ENCODE peak calls at places on chromosome 7, in five cellular contexts. One of them, this sample, is unnamed.

GRCh38 chr7:74655785-74656420 is 1.6 kb upstream of the GTF2I start:
- DNase-seq in fibroblast of lung: no peak
- DNase-seq in fibroblast of the aortic adventitia: peak; percentile 10
- DNase-seq in putamen: no peak
- DNase-seq in body of pancreas: no peak
- DNase-seq in this sample: no peak

GRCh38 chr7:122790558-122790957 is 87.8 kb upstream of the RNF148 start:
- DNase-seq in fibroblast of lung: no peak
- DNase-seq in fibroblast of the aortic adventitia: no peak
- DNase-seq in putamen: no peak
- DNase-seq in body of pancreas: no peak
- DNase-seq in this sample: no peak

GRCh38 chr7:158766570-158767281 is 62.1 kb upstream of the NCAPG2 start:
- DNase-seq in fibroblast of lung: no peak
- DNase-seq in fibroblast of the aortic adventitia: no peak
- DNase-seq in putamen: no peak
- DNase-seq in body of pancreas: no peak
- DNase-seq in this sample: no peak

GRCh38 chr7:143003393-143004051 is 23.4 kb downstream of the OR9A2 start:
- DNase-seq in fibroblast of lung: peak; percentile 63
- DNase-seq in fibroblast of the aortic adventitia: peak; percentile 75
- DNase-seq in putamen: peak; percentile 25
- DNase-seq in body of pancreas: peak; percentile 23
- DNase-seq in this sample: peak; percentile 59

GRCh38 chr7:31102151-31102972 is 50.3 kb downstream of the ADCYAP1R1 start:
- DNase-seq in fibroblast of lung: no peak
- DNase-seq in fibroblast of the aortic adventitia: no peak
- DNase-seq in putamen: no peak
- DNase-seq in body of pancreas: no peak
- DNase-seq in this sample: no peak

GRCh38 chr7:41367967-41368882 is 334.7 kb downstream of the INHBA start:
- DNase-seq in fibroblast of lung: no peak
- DNase-seq in fibroblast of the aortic adventitia: peak; percentile 38
- DNase-seq in putamen: no peak
- DNase-seq in body of pancreas: no peak
- DNase-seq in this sample: no peak

GRCh38 chr7:141709749-141710148 is 1.6 kb downstream of the WEE2 start:
- DNase-seq in fibroblast of lung: no peak
- DNase-seq in fibroblast of the aortic adventitia: no peak
- DNase-seq in putamen: no peak
- DNase-seq in body of pancreas: no peak
- DNase-seq in this sample: no peak

GRCh38 chr7:7100432-7100849 is 81.9 kb upstream of the C1GALT1 start:
- DNase-seq in fibroblast of lung: no peak
- DNase-seq in fibroblast of the aortic adventitia: no peak
- DNase-seq in putamen: no peak
- DNase-seq in body of pancreas: no peak
- DNase-seq in this sample: no peak

GRCh38 chr7:5452470-5452899 is 28.9 kb upstream of the TNRC18 start:
- DNase-seq in fibroblast of lung: no peak
- DNase-seq in fibroblast of the aortic adventitia: peak; percentile 35
- DNase-seq in putamen: no peak
- DNase-seq in body of pancreas: no peak
- DNase-seq in this sample: no peak

GRCh38 chr7:29956477-29956836 is 33.1 kb downstream of the SCRN1 start:
- DNase-seq in fibroblast of lung: no peak
- DNase-seq in fibroblast of the aortic adventitia: no peak
- DNase-seq in putamen: no peak
- DNase-seq in body of pancreas: no peak
- DNase-seq in this sample: no peak

GRCh38 chr7:80183900-80184685 is 49.5 kb downstream of the GNAI1 start:
- DNase-seq in fibroblast of lung: peak; percentile 15
- DNase-seq in fibroblast of the aortic adventitia: no peak
- DNase-seq in putamen: no peak
- DNase-seq in body of pancreas: no peak
- DNase-seq in this sample: peak; percentile 80

GRCh38 chr7:25303380-25304321 is 75.4 kb upstream of the NPVF start:
- DNase-seq in fibroblast of lung: peak; percentile 21
- DNase-seq in fibroblast of the aortic adventitia: peak; percentile 14
- DNase-seq in putamen: no peak
- DNase-seq in body of pancreas: no peak
- DNase-seq in this sample: no peak

GRCh38 chr7:26375604-26376207 is 84.0 kb downstream of the SNX10 start:
- DNase-seq in fibroblast of lung: no peak
- DNase-seq in fibroblast of the aortic adventitia: no peak
- DNase-seq in putamen: no peak
- DNase-seq in body of pancreas: no peak
- DNase-seq in this sample: peak; percentile 63

GRCh38 chr7:2931034-2931415 is 86.9 kb upstream of the GNA12 start:
- DNase-seq in fibroblast of lung: no peak
- DNase-seq in fibroblast of the aortic adventitia: no peak
- DNase-seq in putamen: no peak
- DNase-seq in body of pancreas: peak; percentile 1
- DNase-seq in this sample: no peak

GRCh38 chr7:40057292-40057691 is 77.1 kb downstream of the MPLKIP start:
- DNase-seq in fibroblast of lung: peak; percentile 63
- DNase-seq in fibroblast of the aortic adventitia: peak; percentile 62
- DNase-seq in putamen: no peak
- DNase-seq in body of pancreas: peak; percentile 29
- DNase-seq in this sample: no peak

GRCh38 chr7:64892666-64893269 is 10.3 kb upstream of the ZNF273 start:
- DNase-seq in fibroblast of lung: no peak
- DNase-seq in fibroblast of the aortic adventitia: no peak
- DNase-seq in putamen: no peak
- DNase-seq in body of pancreas: no peak
- DNase-seq in this sample: no peak

GRCh38 chr7:79412915-79413314 is 40.6 kb downstream of the MAGI2 start:
- DNase-seq in fibroblast of lung: no peak
- DNase-seq in fibroblast of the aortic adventitia: no peak
- DNase-seq in putamen: no peak
- DNase-seq in body of pancreas: no peak
- DNase-seq in this sample: no peak

GRCh38 chr7:35761882-35762720 is 38.8 kb upstream of the SEPTIN7 start:
- DNase-seq in fibroblast of lung: peak; percentile 41
- DNase-seq in fibroblast of the aortic adventitia: peak; percentile 87
- DNase-seq in putamen: no peak
- DNase-seq in body of pancreas: no peak
- DNase-seq in this sample: no peak

GRCh38 chr7:129958643-129959479 is 6.1 kb upstream of the UBE2H start:
- DNase-seq in fibroblast of lung: peak; percentile 75
- DNase-seq in fibroblast of the aortic adventitia: peak; percentile 76
- DNase-seq in putamen: no peak
- DNase-seq in body of pancreas: peak; percentile 76
- DNase-seq in this sample: peak; percentile 42

GRCh38 chr7:50803359-50804337 is 21.0 kb upstream of the GRB10 start:
- DNase-seq in fibroblast of lung: no peak
- DNase-seq in fibroblast of the aortic adventitia: no peak
- DNase-seq in putamen: no peak
- DNase-seq in body of pancreas: no peak
- DNase-seq in this sample: no peak

GRCh38 chr7:27245798-27246691 is 3.4 kb downstream of the EVX1 start:
- DNase-seq in fibroblast of lung: no peak
- DNase-seq in fibroblast of the aortic adventitia: no peak
- DNase-seq in putamen: no peak
- DNase-seq in body of pancreas: peak; percentile 34
- DNase-seq in this sample: peak; percentile 44

GRCh38 chr7:12809476-12809875 is 122.0 kb downstream of the ARL4A start:
- DNase-seq in fibroblast of lung: no peak
- DNase-seq in fibroblast of the aortic adventitia: no peak
- DNase-seq in putamen: no peak
- DNase-seq in body of pancreas: no peak
- DNase-seq in this sample: no peak

GRCh38 chr7:142956951-142957623 is 5.1 kb downstream of the KEL start:
- DNase-seq in fibroblast of lung: no peak
- DNase-seq in fibroblast of the aortic adventitia: peak; percentile 49
- DNase-seq in putamen: no peak
- DNase-seq in body of pancreas: no peak
- DNase-seq in this sample: peak; percentile 38

GRCh38 chr7:107387573-107388219 is 82.2 kb upstream of the GPR22 start:
- DNase-seq in fibroblast of lung: peak; percentile 89
- DNase-seq in fibroblast of the aortic adventitia: peak; percentile 76
- DNase-seq in putamen: no peak
- DNase-seq in body of pancreas: no peak
- DNase-seq in this sample: no peak

GRCh38 chr7:3138992-3139391 is 95.3 kb upstream of the CARD11 start:
- DNase-seq in fibroblast of lung: peak; percentile 48
- DNase-seq in fibroblast of the aortic adventitia: no peak
- DNase-seq in putamen: no peak
- DNase-seq in body of pancreas: no peak
- DNase-seq in this sample: no peak

GRCh38 chr7:110943686-110944350 is 147.1 kb upstream of the LRRN3 start:
- DNase-seq in fibroblast of lung: peak; percentile 78
- DNase-seq in fibroblast of the aortic adventitia: no peak
- DNase-seq in putamen: no peak
- DNase-seq in body of pancreas: no peak
- DNase-seq in this sample: no peak

GRCh38 chr7:27204851-27205322 is 5.0 kb upstream of the HOXA13 start:
- DNase-seq in fibroblast of lung: no peak
- DNase-seq in fibroblast of the aortic adventitia: no peak
- DNase-seq in putamen: no peak
- DNase-seq in body of pancreas: no peak
- DNase-seq in this sample: peak; percentile 27

GRCh38 chr7:57071-57470 is 135.3 kb upstream of the FAM20C start:
- DNase-seq in fibroblast of lung: no peak
- DNase-seq in fibroblast of the aortic adventitia: no peak
- DNase-seq in putamen: no peak
- DNase-seq in body of pancreas: no peak
- DNase-seq in this sample: no peak

GRCh38 chr7:14754631-14755030 is 147.9 kb downstream of the DGKB start:
- DNase-seq in fibroblast of lung: peak; percentile 76
- DNase-seq in fibroblast of the aortic adventitia: peak; percentile 45
- DNase-seq in putamen: no peak
- DNase-seq in body of pancreas: no peak
- DNase-seq in this sample: no peak